ENCODE peak calls at places on chromosomes 2 and 18, in five cellular contexts. W is gastroesophageal sphincter; Z is heart left ventricle; R is upper lobe of right lung; D is activated T-cell treated with anti-CD3 and anti-CD28 coated beads, Interleukin-2, amount 50 U/mL, for 4 hours. H is an unnamed sample.
A peak's percentile ranks its signal among the peaks of the same experiment; 100 is the strongest.

GRCh38 chr2:127864877-127865276 is 6.9 kb upstream of the POLR2D start:
- ATAC-seq in W (no peak), Z (peak; percentile 54), R (no peak), D (no peak), H (no peak)

GRCh38 chr2:100675373-100675772 is 112.6 kb downstream of the PDCL3 start:
- ATAC-seq in W (no peak), Z (no peak), R (no peak), D (no peak), H (no peak)

GRCh38 chr18:59324623-59324971 is 6.1 kb upstream of the CPLX4 start:
- ATAC-seq in W (no peak), Z (no peak), R (no peak), D (no peak), H (peak; percentile 24)

GRCh38 chr2:2846379-2847130 is 515.5 kb upstream of the MYT1L start:
- ATAC-seq in W (peak; percentile 39), Z (peak; percentile 77), R (no peak), D (no peak), H (no peak)

GRCh38 chr18:24322594-24323136 is 75.0 kb downstream of the OSBPL1A start:
- ATAC-seq in W (no peak), Z (no peak), R (no peak), D (no peak), H (no peak)

GRCh38 chr2:234003972-234004617 is 46.4 kb upstream of the SPP2 start:
- ATAC-seq in W (no peak), Z (no peak), R (no peak), D (peak; percentile 37), H (peak; percentile 88)

GRCh38 chr2:224311226-224311625 is 90.7 kb downstream of the FAM124B start:
- ATAC-seq in W (no peak), Z (no peak), R (no peak), D (no peak), H (no peak)

GRCh38 chr2:170377469-170378207 is 199.7 kb downstream of the MYO3B start:
- ATAC-seq in W (no peak), Z (no peak), R (no peak), D (no peak), H (no peak)

GRCh38 chr2:235324324-235324723 is 169.5 kb upstream of the AGAP1 start:
- ATAC-seq in W (no peak), Z (no peak), R (no peak), D (no peak), H (no peak)

GRCh38 chr2:240259924-240260529 is 119.6 kb upstream of the OTOS start:
- ATAC-seq in W (no peak), Z (peak; percentile 32), R (no peak), D (no peak), H (no peak)

GRCh38 chr2:47201224-47201623 is 46.1 kb upstream of the STPG4 start:
- ATAC-seq in W (no peak), Z (no peak), R (no peak), D (no peak), H (no peak)

GRCh38 chr2:222796413-222797103 is 64.3 kb upstream of the ACSL3 start:
- ATAC-seq in W (no peak), Z (peak; percentile 16), R (peak; percentile 43), D (no peak), H (no peak)

GRCh38 chr2:151664520-151664919 is 69.8 kb downstream of the NEB start:
- ATAC-seq in W (no peak), Z (no peak), R (no peak), D (no peak), H (no peak)

GRCh38 chr2:11744631-11745394 is 1.6 kb upstream of the LPIN1 start:
- ATAC-seq in W (no peak), Z (no peak), R (no peak), D (no peak), H (no peak)

GRCh38 chr18:60413944-60414547 is 41.5 kb upstream of the MC4R start:
- ATAC-seq in W (no peak), Z (no peak), R (peak; percentile 71), D (no peak), H (no peak)

GRCh38 chr18:11176416-11176815 is 27.0 kb upstream of the PIEZO2 start:
- ATAC-seq in W (no peak), Z (peak; percentile 9), R (peak; percentile 55), D (no peak), H (no peak)

GRCh38 chr2:102473020-102473419 is at the start of gene SLC9A4:
- ATAC-seq in W (no peak), Z (no peak), R (peak; percentile 87), D (no peak), H (no peak)

GRCh38 chr2:167783266-167784070 is 463.9 kb downstream of the STK39 start:
- ATAC-seq in W (no peak), Z (no peak), R (no peak), D (no peak), H (no peak)

GRCh38 chr2:12675801-12676200 is 40.9 kb upstream of the TRIB2 start:
- ATAC-seq in W (no peak), Z (peak; percentile 17), R (no peak), D (no peak), H (no peak)

GRCh38 chr2:181312515-181312927 is 144.7 kb upstream of the ITGA4 start:
- ATAC-seq in W (no peak), Z (no peak), R (no peak), D (peak; percentile 36), H (peak; percentile 82)

GRCh38 chr2:28300921-28301341 is 91.7 kb upstream of the FOSL2 start:
- ATAC-seq in W (peak; percentile 89), Z (peak; percentile 14), R (no peak), D (no peak), H (no peak)

GRCh38 chr2:96530144-96530430 is 6.5 kb upstream of the ARID5A start:
- ATAC-seq in W (no peak), Z (no peak), R (no peak), D (no peak), H (no peak)